ENCODE peak calls at places on chromosomes 6 and 20, in nine cellular contexts. O is GM12865; D is natural killer cell; B is non-pigmented ciliary epithelial cell; F is NCI-H748 treated with DMSO at 0.1 percent for 48 hours; X is MCF 10A; U is stimulated activated CD4-positive, alpha-beta T cell treated with anti-CD3 and anti-CD28 coated beads, Interleukin-2, amount 100 ng/mL, for 24 hours; A is T-cell; S is HFF-Myc. L is an unnamed sample.

GRCh38 chr6:138455746-138456392 is 43.4 kb downstream of the NHSL1 start:
- DNase-seq in O (peak; percentile 80), D (no peak), B (peak; percentile 41), F (peak; percentile 92), X (peak; percentile 94), U (no peak), A (peak; percentile 56), S (no peak), L (no peak)

GRCh38 chr6:20868397-20869185 is 334.3 kb downstream of the CDKAL1 start:
- DNase-seq in O (no peak), D (no peak), B (no peak), F (peak; percentile 99), X (no peak), U (no peak), A (no peak), S (no peak), L (no peak)

GRCh38 chr20:14207591-14207990 is 129.8 kb downstream of the FLRT3 start:
- DNase-seq in O (no peak), D (no peak), B (no peak), F (no peak), X (no peak), U (no peak), A (no peak), S (no peak), L (no peak)

GRCh38 chr6:21996425-21997207 is 300.2 kb downstream of the PRL start:
- DNase-seq in O (no peak), D (no peak), B (no peak), F (no peak), X (no peak), U (no peak), A (no peak), S (no peak), L (no peak)

GRCh38 chr6:122580731-122581130 is 29.5 kb upstream of the PKIB start:
- DNase-seq in O (no peak), D (no peak), B (no peak), F (peak; percentile 35), X (peak; percentile 60), U (no peak), A (no peak), S (no peak), L (no peak)

GRCh38 chr6:24910850-24911712 is 24.7 kb downstream of the RIPOR2 start:
- DNase-seq in O (peak; percentile 49), D (peak; percentile 55), B (no peak), F (peak; percentile 54), X (peak; percentile 33), U (peak; percentile 66), A (peak; percentile 59), S (no peak), L (peak; percentile 33)

GRCh38 chr6:81003156-81003555 is 749.3 kb downstream of the TENT5A start:
- DNase-seq in O (no peak), D (no peak), B (peak; percentile 19), F (no peak), X (no peak), U (no peak), A (no peak), S (no peak), L (no peak)

GRCh38 chr20:41245086-41245707 is 72.3 kb downstream of the ZHX3 start:
- DNase-seq in O (peak; percentile 4), D (no peak), B (no peak), F (no peak), X (peak; percentile 31), U (no peak), A (no peak), S (no peak), L (peak; percentile 65)

GRCh38 chr6:4962905-4963304 is 40.9 kb downstream of the RPP40 start:
- DNase-seq in O (no peak), D (no peak), B (no peak), F (no peak), X (no peak), U (no peak), A (no peak), S (no peak), L (no peak)

GRCh38 chr6:36139431-36139830 is 9.1 kb downstream of the MAPK13 start:
- DNase-seq in O (no peak), D (no peak), B (no peak), F (no peak), X (no peak), U (no peak), A (no peak), S (no peak), L (no peak)

GRCh38 chr20:34538671-34539123 is 19.8 kb upstream of the MAP1LC3A start:
- DNase-seq in O (peak; percentile 67), D (peak; percentile 32), B (no peak), F (no peak), X (peak; percentile 62), U (peak; percentile 70), A (peak; percentile 52), S (no peak), L (peak; percentile 59)

GRCh38 chr6:37125779-37126553 is 44.0 kb upstream of the PIM1 start:
- DNase-seq in O (no peak), D (no peak), B (no peak), F (no peak), X (no peak), U (no peak), A (no peak), S (no peak), L (no peak)

GRCh38 chr6:166901626-166902025 is 54.7 kb downstream of the RNASET2 start:
- DNase-seq in O (no peak), D (no peak), B (no peak), F (no peak), X (no peak), U (no peak), A (no peak), S (no peak), L (no peak)

GRCh38 chr6:111687652-111688051 is 82.0 kb upstream of the TRAF3IP2 start:
- DNase-seq in O (no peak), D (no peak), B (no peak), F (no peak), X (peak; percentile 10), U (no peak), A (no peak), S (no peak), L (no peak)

GRCh38 chr20:5793916-5794315 is 43.7 kb downstream of the SHLD1 start:
- DNase-seq in O (no peak), D (no peak), B (no peak), F (no peak), X (no peak), U (no peak), A (no peak), S (no peak), L (no peak)

GRCh38 chr20:45410887-45411286 is 2.8 kb downstream of the DBNDD2 start:
- DNase-seq in O (no peak), D (no peak), B (no peak), F (no peak), X (no peak), U (no peak), A (no peak), S (no peak), L (peak; percentile 20)

GRCh38 chr6:83708546-83708969 is 343 bp downstream of the SNAP91 start:
- DNase-seq in O (no peak), D (no peak), B (no peak), F (no peak), X (peak; percentile 3), U (peak; percentile 1), A (no peak), S (no peak), L (peak; percentile 47)

GRCh38 chr6:1663511-1663910 is 53.8 kb downstream of the FOXC1 start:
- DNase-seq in O (no peak), D (no peak), B (no peak), F (no peak), X (no peak), U (no peak), A (no peak), S (no peak), L (no peak)

GRCh38 chr6:1424306-1424927 is 35.0 kb downstream of the FOXF2 start:
- DNase-seq in O (peak; percentile 32), D (no peak), B (no peak), F (no peak), X (peak; percentile 78), U (peak; percentile 44), A (peak; percentile 8), S (no peak), L (peak; percentile 0)

GRCh38 chr20:14715400-14715799 is 378.0 kb upstream of the FLRT3 start:
- DNase-seq in O (no peak), D (no peak), B (no peak), F (no peak), X (no peak), U (no peak), A (no peak), S (no peak), L (no peak)